ENCODE peak calls at places on chromosome 16, in eight cellular contexts. One of them, this sample, is unnamed.

GRCh38 chr16:16992986-16993783 is 477.6 kb downstream of the XYLT1 start:
- DNase-seq in NCI-H1436: no peak
- DNase-seq in T follicular helper cell: no peak
- DNase-seq in transverse colon: no peak
- DNase-seq in SK-N-MC: no peak
- DNase-seq in foreskin fibroblast: no peak
- DNase-seq in neural crest cell: no peak
- DNase-seq in hepatocyte: no peak
- DNase-seq in this sample: no peak

GRCh38 chr16:67668495-67669157 is 2.0 kb downstream of the C16orf86 start:
- DNase-seq in neural crest cell: no peak
- DNase-seq in hepatocyte: no peak
- DNase-seq in T follicular helper cell: no peak
- DNase-seq in SK-N-MC: no peak
- DNase-seq in transverse colon: no peak
- DNase-seq in NCI-H1436: no peak
- DNase-seq in foreskin fibroblast: no peak
- DNase-seq in this sample: no peak

GRCh38 chr16:19748389-19749110 is 30.5 kb downstream of the IQCK start:
- DNase-seq in neural crest cell: no peak
- DNase-seq in transverse colon: no peak
- DNase-seq in SK-N-MC: no peak
- DNase-seq in hepatocyte: no peak
- DNase-seq in foreskin fibroblast: no peak
- DNase-seq in T follicular helper cell: no peak
- DNase-seq in NCI-H1436: no peak
- DNase-seq in this sample: no peak

GRCh38 chr16:27950488-27950887 is 113.0 kb downstream of the GSG1L start:
- DNase-seq in T follicular helper cell: no peak
- DNase-seq in neural crest cell: no peak
- DNase-seq in NCI-H1436: no peak
- DNase-seq in SK-N-MC: no peak
- DNase-seq in hepatocyte: no peak
- DNase-seq in transverse colon: no peak
- DNase-seq in foreskin fibroblast: no peak
- DNase-seq in this sample: no peak

GRCh38 chr16:84553873-84554399 is 49.5 kb upstream of the MEAK7 start:
- DNase-seq in hepatocyte: no peak
- DNase-seq in T follicular helper cell: peak; percentile 46
- DNase-seq in neural crest cell: no peak
- DNase-seq in transverse colon: no peak
- DNase-seq in foreskin fibroblast: no peak
- DNase-seq in NCI-H1436: no peak
- DNase-seq in SK-N-MC: no peak
- DNase-seq in this sample: no peak

GRCh38 chr16:66168777-66169176 is 197.7 kb upstream of the CDH5 start:
- DNase-seq in hepatocyte: no peak
- DNase-seq in T follicular helper cell: no peak
- DNase-seq in foreskin fibroblast: no peak
- DNase-seq in NCI-H1436: no peak
- DNase-seq in transverse colon: no peak
- DNase-seq in SK-N-MC: no peak
- DNase-seq in neural crest cell: no peak
- DNase-seq in this sample: no peak

GRCh38 chr16:31487720-31488629 is 5.1 kb downstream of the SLC5A2 start:
- DNase-seq in SK-N-MC: no peak
- DNase-seq in foreskin fibroblast: no peak
- DNase-seq in NCI-H1436: peak; percentile 65
- DNase-seq in neural crest cell: no peak
- DNase-seq in transverse colon: peak; percentile 81
- DNase-seq in T follicular helper cell: peak; percentile 71
- DNase-seq in hepatocyte: peak; percentile 82
- DNase-seq in this sample: peak; percentile 58

GRCh38 chr16:56741399-56741798 is 11.5 kb downstream of the NUP93 start:
- DNase-seq in SK-N-MC: no peak
- DNase-seq in T follicular helper cell: no peak
- DNase-seq in foreskin fibroblast: no peak
- DNase-seq in NCI-H1436: no peak
- DNase-seq in transverse colon: no peak
- DNase-seq in neural crest cell: no peak
- DNase-seq in hepatocyte: no peak
- DNase-seq in this sample: no peak

GRCh38 chr16:19001788-19002187 is 18.1 kb downstream of the TMC7 start:
- DNase-seq in SK-N-MC: no peak
- DNase-seq in neural crest cell: no peak
- DNase-seq in T follicular helper cell: no peak
- DNase-seq in hepatocyte: no peak
- DNase-seq in foreskin fibroblast: peak; percentile 65
- DNase-seq in NCI-H1436: no peak
- DNase-seq in transverse colon: no peak
- DNase-seq in this sample: no peak

GRCh38 chr16:27566417-27566816 is 16.5 kb downstream of the KATNIP start:
- DNase-seq in SK-N-MC: no peak
- DNase-seq in hepatocyte: no peak
- DNase-seq in foreskin fibroblast: no peak
- DNase-seq in transverse colon: peak; percentile 31
- DNase-seq in neural crest cell: no peak
- DNase-seq in NCI-H1436: no peak
- DNase-seq in T follicular helper cell: no peak
- DNase-seq in this sample: no peak

GRCh38 chr16:56450275-56450889 is 750 bp downstream of the NUDT21 start:
- DNase-seq in T follicular helper cell: no peak
- DNase-seq in transverse colon: no peak
- DNase-seq in foreskin fibroblast: no peak
- DNase-seq in SK-N-MC: no peak
- DNase-seq in neural crest cell: no peak
- DNase-seq in NCI-H1436: no peak
- DNase-seq in hepatocyte: peak; percentile 18
- DNase-seq in this sample: no peak

GRCh38 chr16:81573533-81573932 is 128.9 kb downstream of the CMIP start:
- DNase-seq in hepatocyte: no peak
- DNase-seq in neural crest cell: no peak
- DNase-seq in transverse colon: no peak
- DNase-seq in foreskin fibroblast: no peak
- DNase-seq in NCI-H1436: no peak
- DNase-seq in T follicular helper cell: no peak
- DNase-seq in SK-N-MC: no peak
- DNase-seq in this sample: no peak

GRCh38 chr16:23879735-23880373 is 44.1 kb downstream of the PRKCB start:
- DNase-seq in transverse colon: no peak
- DNase-seq in foreskin fibroblast: no peak
- DNase-seq in NCI-H1436: no peak
- DNase-seq in neural crest cell: no peak
- DNase-seq in T follicular helper cell: no peak
- DNase-seq in hepatocyte: no peak
- DNase-seq in SK-N-MC: no peak
- DNase-seq in this sample: no peak

GRCh38 chr16:4113358-4114256 is 2.6 kb downstream of the ADCY9 start:
- DNase-seq in T follicular helper cell: no peak
- DNase-seq in neural crest cell: no peak
- DNase-seq in NCI-H1436: no peak
- DNase-seq in transverse colon: no peak
- DNase-seq in hepatocyte: no peak
- DNase-seq in SK-N-MC: no peak
- DNase-seq in foreskin fibroblast: no peak
- DNase-seq in this sample: no peak

GRCh38 chr16:21166561-21166961 is 8.1 kb downstream of the LDAF1 start:
- DNase-seq in NCI-H1436: no peak
- DNase-seq in SK-N-MC: no peak
- DNase-seq in transverse colon: no peak
- DNase-seq in hepatocyte: no peak
- DNase-seq in foreskin fibroblast: no peak
- DNase-seq in T follicular helper cell: no peak
- DNase-seq in neural crest cell: no peak
- DNase-seq in this sample: no peak

GRCh38 chr16:10514369-10515055 is 65.9 kb downstream of the EMP2 start:
- DNase-seq in SK-N-MC: no peak
- DNase-seq in NCI-H1436: peak; percentile 27
- DNase-seq in hepatocyte: peak; percentile 76
- DNase-seq in transverse colon: peak; percentile 37
- DNase-seq in T follicular helper cell: peak; percentile 7
- DNase-seq in foreskin fibroblast: peak; percentile 47
- DNase-seq in neural crest cell: peak; percentile 49
- DNase-seq in this sample: no peak

GRCh38 chr16:51394401-51394800 is 243.3 kb upstream of the SALL1 start:
- DNase-seq in NCI-H1436: no peak
- DNase-seq in T follicular helper cell: no peak
- DNase-seq in SK-N-MC: no peak
- DNase-seq in hepatocyte: no peak
- DNase-seq in foreskin fibroblast: no peak
- DNase-seq in transverse colon: no peak
- DNase-seq in neural crest cell: no peak
- DNase-seq in this sample: no peak

GRCh38 chr16:81652798-81653505 is 126.1 kb upstream of the PLCG2 start:
- DNase-seq in T follicular helper cell: no peak
- DNase-seq in neural crest cell: no peak
- DNase-seq in hepatocyte: no peak
- DNase-seq in transverse colon: peak; percentile 34
- DNase-seq in NCI-H1436: peak; percentile 58
- DNase-seq in SK-N-MC: no peak
- DNase-seq in foreskin fibroblast: no peak
- DNase-seq in this sample: no peak

GRCh38 chr16:49439050-49439449 is 65.4 kb downstream of the C16orf78 start:
- DNase-seq in transverse colon: no peak
- DNase-seq in NCI-H1436: no peak
- DNase-seq in SK-N-MC: no peak
- DNase-seq in hepatocyte: no peak
- DNase-seq in T follicular helper cell: no peak
- DNase-seq in neural crest cell: peak; percentile 13
- DNase-seq in foreskin fibroblast: no peak
- DNase-seq in this sample: no peak

GRCh38 chr16:87583453-87584131 is 18.7 kb upstream of the JPH3 start:
- DNase-seq in transverse colon: no peak
- DNase-seq in foreskin fibroblast: peak; percentile 17
- DNase-seq in T follicular helper cell: no peak
- DNase-seq in SK-N-MC: no peak
- DNase-seq in neural crest cell: no peak
- DNase-seq in NCI-H1436: no peak
- DNase-seq in hepatocyte: no peak
- DNase-seq in this sample: no peak

GRCh38 chr16:5460701-5461100 is 363.1 kb upstream of the EEF2KMT start:
- DNase-seq in foreskin fibroblast: no peak
- DNase-seq in neural crest cell: no peak
- DNase-seq in SK-N-MC: no peak
- DNase-seq in T follicular helper cell: no peak
- DNase-seq in NCI-H1436: no peak
- DNase-seq in hepatocyte: no peak
- DNase-seq in transverse colon: no peak
- DNase-seq in this sample: no peak

GRCh38 chr16:24834459-24835335 is 11.1 kb upstream of the SLC5A11 start:
- DNase-seq in T follicular helper cell: no peak
- DNase-seq in foreskin fibroblast: peak; percentile 37
- DNase-seq in SK-N-MC: peak; percentile 10
- DNase-seq in NCI-H1436: no peak
- DNase-seq in hepatocyte: peak; percentile 73
- DNase-seq in transverse colon: peak; percentile 83
- DNase-seq in neural crest cell: no peak
- DNase-seq in this sample: no peak